ENCODE peak calls at places on chromosomes 5 and 9, in eight cellular contexts. G is T-helper 2 cell treated with Interferon-gamma antibody and Interleukin-4, amounts not matched to agents 5 μg/mL and 100 μg/mL, for 36 hours; E is GF-D8; Y is prostate gland; L is heart right ventricle; X is GM04504; K is ACHN; V is COR-L47. I is an unnamed sample.

GRCh38 chr9:1052119-1052907 is 2.2 kb downstream of the DMRT2 start:
- DNase-seq in G (no peak), E (no peak), Y (no peak), L (no peak), X (no peak), K (no peak), V (no peak), I (no peak)

GRCh38 chr5:151087475-151087874 is 6.6 kb upstream of the TNIP1 start:
- DNase-seq in G (no peak), E (no peak), Y (no peak), L (no peak), X (no peak), K (no peak), V (no peak), I (no peak)

GRCh38 chr5:8912106-8912505 is 633.8 kb downstream of the SEMA5A start:
- DNase-seq in G (no peak), E (no peak), Y (no peak), L (no peak), X (no peak), K (no peak), V (no peak), I (no peak)

GRCh38 chr9:126564128-126564527 is 49.6 kb upstream of the LMX1B start:
- DNase-seq in G (no peak), E (peak), Y (no peak), L (no peak), X (no peak), K (no peak), V (no peak), I (no peak)

GRCh38 chr9:18890372-18890771 is 142.6 kb downstream of the SAXO1 start:
- DNase-seq in G (no peak), E (no peak), Y (no peak), L (no peak), X (peak), K (no peak), V (no peak), I (no peak)

GRCh38 chr5:77428033-77428432 is 64.1 kb downstream of the WDR41 start:
- DNase-seq in G (no peak), E (no peak), Y (no peak), L (no peak), X (no peak), K (no peak), V (no peak), I (no peak)

GRCh38 chr5:94524841-94525697 is 93.3 kb downstream of the KIAA0825 start:
- DNase-seq in G (peak), E (peak), Y (peak), L (no peak), X (no peak), K (peak), V (peak), I (peak)

GRCh38 chr9:113222482-113222841 is 1.1 kb downstream of the SLC31A1 start:
- DNase-seq in G (no peak), E (peak), Y (no peak), L (no peak), X (no peak), K (peak), V (no peak), I (peak)

GRCh38 chr5:111757582-111758283 is 739 bp upstream of the NREP start:
- DNase-seq in G (peak), E (peak), Y (peak), L (peak), X (peak), K (peak), V (peak), I (peak)

GRCh38 chr5:83636141-83636540 is 84.5 kb downstream of the HAPLN1 start:
- DNase-seq in G (no peak), E (no peak), Y (no peak), L (no peak), X (no peak), K (no peak), V (no peak), I (no peak)

GRCh38 chr5:6468104-6468503 is 19.4 kb downstream of the UBE2QL1 start:
- DNase-seq in G (no peak), E (no peak), Y (no peak), L (no peak), X (no peak), K (no peak), V (no peak), I (no peak)

GRCh38 chr5:166509085-166509484 is 1782.4 kb upstream of the WWC1 start:
- DNase-seq in G (no peak), E (no peak), Y (no peak), L (no peak), X (no peak), K (peak), V (no peak), I (no peak)

GRCh38 chr5:134242146-134242545 is 16.3 kb upstream of the PPP2CA start:
- DNase-seq in G (no peak), E (no peak), Y (no peak), L (no peak), X (no peak), K (no peak), V (no peak), I (no peak)

GRCh38 chr5:154296525-154297159 is 106.1 kb downstream of the GALNT10 start:
- DNase-seq in G (no peak), E (no peak), Y (peak), L (no peak), X (no peak), K (no peak), V (no peak), I (no peak)

GRCh38 chr5:691817-692529 is 1.2 kb downstream of the TPPP start:
- DNase-seq in G (no peak), E (no peak), Y (no peak), L (no peak), X (no peak), K (no peak), V (no peak), I (peak)

GRCh38 chr5:14816999-14817761 is 54.4 kb downstream of the ANKH start:
- DNase-seq in G (peak), E (no peak), Y (no peak), L (no peak), X (peak), K (no peak), V (no peak), I (no peak)

GRCh38 chr5:120446896-120447295 is 17.2 kb upstream of the PRR16 start:
- DNase-seq in G (no peak), E (no peak), Y (no peak), L (no peak), X (peak), K (no peak), V (peak), I (no peak)

GRCh38 chr9:69632768-69633167 is 39.4 kb downstream of the APBA1 start:
- DNase-seq in G (no peak), E (no peak), Y (no peak), L (no peak), X (no peak), K (no peak), V (no peak), I (no peak)

GRCh38 chr9:127194881-127195713 is 69.5 kb upstream of the GARNL3 start:
- DNase-seq in G (no peak), E (no peak), Y (no peak), L (no peak), X (no peak), K (peak), V (no peak), I (no peak)

GRCh38 chr5:126357585-126358342 is 65.4 kb upstream of the GRAMD2B start:
- DNase-seq in G (no peak), E (no peak), Y (no peak), L (no peak), X (no peak), K (no peak), V (no peak), I (no peak)

GRCh38 chr9:135392511-135392910 is 87.1 kb upstream of the PPP1R26 start:
- DNase-seq in G (no peak), E (no peak), Y (no peak), L (no peak), X (no peak), K (no peak), V (no peak), I (no peak)

GRCh38 chr5:2538169-2538568 is 213.3 kb downstream of the IRX2 start:
- DNase-seq in G (no peak), E (no peak), Y (no peak), L (no peak), X (no peak), K (no peak), V (no peak), I (no peak)

GRCh38 chr9:19527663-19528062 is 118.9 kb downstream of the ACER2 start:
- DNase-seq in G (no peak), E (no peak), Y (no peak), L (no peak), X (no peak), K (no peak), V (no peak), I (no peak)

GRCh38 chr5:71586052-71586940 is 844 bp upstream of the MCCC2 start:
- DNase-seq in G (no peak), E (peak), Y (no peak), L (no peak), X (no peak), K (peak), V (no peak), I (peak)

GRCh38 chr5:94672746-94673145 is 54.3 kb downstream of the SLF1 start:
- DNase-seq in G (no peak), E (no peak), Y (no peak), L (no peak), X (no peak), K (no peak), V (no peak), I (no peak)

GRCh38 chr5:154829589-154830218 is 20.7 kb downstream of the FAXDC2 start:
- DNase-seq in G (peak), E (no peak), Y (peak), L (no peak), X (no peak), K (no peak), V (no peak), I (no peak)

GRCh38 chr5:56941981-56942380 is 9.9 kb downstream of the MIER3 start:
- DNase-seq in G (no peak), E (no peak), Y (no peak), L (no peak), X (peak), K (no peak), V (no peak), I (no peak)

GRCh38 chr9:126108240-126108639 is 218.4 kb upstream of the MVB12B start:
- DNase-seq in G (no peak), E (no peak), Y (no peak), L (no peak), X (no peak), K (no peak), V (no peak), I (no peak)

GRCh38 chr9:6869081-6869948 is 111.5 kb downstream of the KDM4C start:
- DNase-seq in G (no peak), E (no peak), Y (no peak), L (no peak), X (no peak), K (no peak), V (no peak), I (no peak)

GRCh38 chr9:86800681-86801080 is 146.6 kb downstream of the GAS1 start:
- DNase-seq in G (no peak), E (no peak), Y (no peak), L (no peak), X (no peak), K (no peak), V (no peak), I (no peak)

GRCh38 chr5:133142782-133143181 is 91.0 kb downstream of the HSPA4 start:
- DNase-seq in G (no peak), E (no peak), Y (no peak), L (no peak), X (no peak), K (no peak), V (no peak), I (no peak)

GRCh38 chr9:129140397-129141065 is 29.3 kb downstream of the PTPA start:
- DNase-seq in G (no peak), E (peak), Y (peak), L (peak), X (no peak), K (peak), V (peak), I (peak)

GRCh38 chr9:123611228-123611627 is 255.2 kb downstream of the CRB2 start:
- DNase-seq in G (no peak), E (no peak), Y (no peak), L (no peak), X (peak), K (no peak), V (no peak), I (no peak)